ENCODE peak calls at places on chromosomes 3 and 15, in six cellular contexts. B, J, V, D, K and C are unnamed samples.

GRCh38 chr3:6631376-6631775 is 229.5 kb upstream of the GRM7 start:
- DNase-seq in B (no peak), J (no peak), V (no peak), D (no peak), K (no peak), C (no peak)

GRCh38 chr3:23751485-23751811 is 54.3 kb upstream of the UBE2E1 start:
- DNase-seq in B (no peak), J (peak), V (peak), D (no peak), K (no peak), C (no peak)

GRCh38 chr3:112074616-112075497 is 11.3 kb upstream of the C3orf52 start:
- DNase-seq in B (no peak), J (no peak), V (peak), D (peak), K (peak), C (no peak)

GRCh38 chr3:100009285-100010086 is 104.8 kb downstream of the FILIP1L start:
- DNase-seq in B (no peak), J (no peak), V (no peak), D (no peak), K (no peak), C (no peak)

GRCh38 chr3:150761831-150762661 is 923 bp downstream of the SIAH2 start:
- DNase-seq in B (peak), J (peak), V (peak), D (no peak), K (peak), C (peak)

GRCh38 chr3:196292281-196292923 is 4.9 kb upstream of the PCYT1A start:
- DNase-seq in B (no peak), J (no peak), V (peak), D (no peak), K (no peak), C (no peak)

GRCh38 chr3:185270262-185270955 is 16.6 kb upstream of the EHHADH start:
- DNase-seq in B (peak), J (peak), V (peak), D (no peak), K (no peak), C (no peak)

GRCh38 chr15:27527490-27528067 is 556.6 kb downstream of the GABRG3 start:
- DNase-seq in B (no peak), J (no peak), V (peak), D (no peak), K (no peak), C (no peak)

GRCh38 chr3:120417272-120417911 is 33.4 kb downstream of the FSTL1 start:
- DNase-seq in B (peak), J (peak), V (peak), D (peak), K (peak), C (peak)

GRCh38 chr3:195873971-195874370 is 34.4 kb downstream of the TNK2 start:
- DNase-seq in B (no peak), J (no peak), V (no peak), D (no peak), K (no peak), C (no peak)

GRCh38 chr3:140724856-140725812 is 47.3 kb downstream of the TRIM42 start:
- DNase-seq in B (no peak), J (no peak), V (no peak), D (no peak), K (no peak), C (no peak)

GRCh38 chr3:48184299-48184698 is 3.9 kb downstream of the CDC25A start:
- DNase-seq in B (no peak), J (no peak), V (no peak), D (no peak), K (no peak), C (no peak)

GRCh38 chr15:53830707-53831386 is 71.4 kb upstream of the WDR72 start:
- DNase-seq in B (no peak), J (no peak), V (no peak), D (no peak), K (no peak), C (no peak)

GRCh38 chr15:31440754-31441298 is 114.2 kb downstream of the KLF13 start:
- DNase-seq in B (no peak), J (peak), V (peak), D (no peak), K (peak), C (no peak)

GRCh38 chr3:71560665-71561064 is 22.9 kb downstream of the FOXP1 start:
- DNase-seq in B (no peak), J (no peak), V (no peak), D (no peak), K (no peak), C (no peak)

GRCh38 chr3:48543271-48543866 is 13.2 kb downstream of the PFKFB4 start:
- DNase-seq in B (no peak), J (no peak), V (no peak), D (no peak), K (peak), C (no peak)

GRCh38 chr15:34239151-34239761 is 14.4 kb downstream of the EMC4 start:
- DNase-seq in B (no peak), J (no peak), V (no peak), D (peak), K (peak), C (no peak)

GRCh38 chr3:18591120-18591519 is 166.0 kb upstream of the SATB1 start:
- DNase-seq in B (no peak), J (no peak), V (peak), D (no peak), K (no peak), C (no peak)

GRCh38 chr3:67875338-67875737 is 220.9 kb upstream of the SUCLG2 start:
- DNase-seq in B (peak), J (no peak), V (no peak), D (no peak), K (peak), C (no peak)

GRCh38 chr15:82530606-82531379 is 9.5 kb downstream of the RPS17 start:
- DNase-seq in B (no peak), J (peak), V (peak), D (no peak), K (peak), C (no peak)

GRCh38 chr3:127867986-127868385 is 45.7 kb upstream of the MGLL start:
- DNase-seq in B (no peak), J (no peak), V (no peak), D (no peak), K (no peak), C (no peak)

GRCh38 chr3:119743921-119744320 is 38.0 kb upstream of the NR1I2 start:
- DNase-seq in B (no peak), J (no peak), V (no peak), D (no peak), K (no peak), C (no peak)

GRCh38 chr3:146528954-146529353 is 15.5 kb downstream of the PLSCR1 start:
- DNase-seq in B (no peak), J (no peak), V (no peak), D (no peak), K (no peak), C (no peak)

GRCh38 chr3:156735471-156735870 is 61.1 kb downstream of the TIPARP start:
- DNase-seq in B (no peak), J (no peak), V (no peak), D (no peak), K (no peak), C (no peak)

GRCh38 chr3:193593666-193594025 is 638 bp downstream of the OPA1 start:
- DNase-seq in B (peak), J (no peak), V (peak), D (no peak), K (peak), C (no peak)

GRCh38 chr15:67185051-67185450 is 69.4 kb downstream of the AAGAB start:
- DNase-seq in B (no peak), J (no peak), V (no peak), D (no peak), K (no peak), C (no peak)

GRCh38 chr15:58440922-58441321 is 9.1 kb downstream of the LIPC start:
- DNase-seq in B (no peak), J (no peak), V (peak), D (no peak), K (no peak), C (no peak)